ENCODE peak calls at places on chromosomes 1 and 21, in ten cellular contexts. B, W, R, U, S, I, M, T, G and Z are unnamed samples.

GRCh38 chr1:86259390-86259789 is 102.8 kb upstream of the COL24A1 start:
- DNase-seq in B (no peak), W (no peak), R (no peak), U (no peak), S (no peak), I (no peak), M (no peak), T (no peak), G (no peak), Z (no peak)

GRCh38 chr1:156451486-156452184 is 48.9 kb downstream of the MEF2D start:
- DNase-seq in B (no peak), W (no peak), R (no peak), U (no peak), S (no peak), I (no peak), M (no peak), T (no peak), G (no peak), Z (no peak)

GRCh38 chr1:179816196-179816960 is 61.2 kb downstream of the TOR1AIP2 start:
- DNase-seq in B (no peak), W (no peak), R (no peak), U (no peak), S (peak; percentile 97), I (no peak), M (no peak), T (no peak), G (no peak), Z (no peak)

GRCh38 chr1:200916152-200916551 is 21.5 kb downstream of the INAVA start:
- DNase-seq in B (no peak), W (peak; percentile 89), R (no peak), U (no peak), S (no peak), I (no peak), M (no peak), T (no peak), G (no peak), Z (no peak)

GRCh38 chr1:117365350-117366280 is 1.6 kb upstream of the MAN1A2 start:
- DNase-seq in B (no peak), W (no peak), R (no peak), U (no peak), S (peak; percentile 15), I (no peak), M (no peak), T (no peak), G (no peak), Z (peak; percentile 16)

GRCh38 chr1:39754026-39754569 is 15.4 kb downstream of the PPIE start:
- DNase-seq in B (no peak), W (no peak), R (no peak), U (no peak), S (no peak), I (no peak), M (no peak), T (no peak), G (no peak), Z (no peak)

GRCh38 chr1:158035014-158035413 is 41.6 kb downstream of the KIRREL1 start:
- DNase-seq in B (no peak), W (no peak), R (no peak), U (no peak), S (no peak), I (no peak), M (no peak), T (no peak), G (no peak), Z (no peak)

GRCh38 chr1:232891656-232892317 is 58.6 kb upstream of the NTPCR start:
- DNase-seq in B (no peak), W (no peak), R (no peak), U (no peak), S (no peak), I (no peak), M (no peak), T (no peak), G (no peak), Z (peak; percentile 66)

GRCh38 chr1:170967042-170967910 is 31.9 kb downstream of the MROH9 start:
- DNase-seq in B (no peak), W (no peak), R (no peak), U (peak; percentile 23), S (no peak), I (no peak), M (no peak), T (no peak), G (no peak), Z (peak; percentile 63)

GRCh38 chr21:32916522-32917099 is 109.1 kb upstream of the OLIG2 start:
- DNase-seq in B (no peak), W (no peak), R (no peak), U (no peak), S (no peak), I (no peak), M (no peak), T (no peak), G (no peak), Z (no peak)

GRCh38 chr1:99996951-99997350 is 27.2 kb downstream of the SLC35A3 start:
- DNase-seq in B (no peak), W (no peak), R (no peak), U (no peak), S (no peak), I (no peak), M (no peak), T (no peak), G (no peak), Z (no peak)

GRCh38 chr21:17391811-17392340 is 121.0 kb upstream of the CXADR start:
- DNase-seq in B (no peak), W (no peak), R (no peak), U (no peak), S (no peak), I (no peak), M (no peak), T (no peak), G (no peak), Z (no peak)

GRCh38 chr1:21397813-21398188 is 42.1 kb upstream of the NBPF3 start:
- DNase-seq in B (no peak), W (peak; percentile 73), R (no peak), U (no peak), S (no peak), I (no peak), M (no peak), T (no peak), G (peak; percentile 46), Z (no peak)

GRCh38 chr1:55484173-55484572 is 269.0 kb upstream of the USP24 start:
- DNase-seq in B (no peak), W (no peak), R (no peak), U (no peak), S (no peak), I (no peak), M (no peak), T (no peak), G (no peak), Z (no peak)

GRCh38 chr1:76294470-76295194 is 220.1 kb downstream of the ST6GALNAC3 start:
- DNase-seq in B (no peak), W (no peak), R (no peak), U (no peak), S (no peak), I (no peak), M (no peak), T (no peak), G (no peak), Z (no peak)

GRCh38 chr1:70134148-70134547 is 71.2 kb downstream of the LRRC40 start:
- DNase-seq in B (no peak), W (peak; percentile 51), R (no peak), U (peak; percentile 30), S (no peak), I (no peak), M (no peak), T (no peak), G (no peak), Z (no peak)

GRCh38 chr1:153662269-153662668 is 3.8 kb downstream of the SNAPIN start:
- DNase-seq in B (no peak), W (no peak), R (no peak), U (no peak), S (no peak), I (no peak), M (no peak), T (no peak), G (no peak), Z (no peak)
- H3K36me3 ChIP-seq in B (peaks cover 49% of the 10 kb centered on the region), W (peaks cover 65% of the 10 kb centered on the region), R (peaks cover 58% of the 10 kb centered on the region), U (no peaks in the 10 kb centered on the region), S (peaks cover 68% of the 10 kb centered on the region), I (peaks cover 59% of the 10 kb centered on the region), M (peaks cover 70% of the 10 kb centered on the region), T (peaks cover 9% of the 10 kb centered on the region), G (peaks cover 66% of the 10 kb centered on the region), Z (peaks cover 66% of the 10 kb centered on the region)

DNA sequence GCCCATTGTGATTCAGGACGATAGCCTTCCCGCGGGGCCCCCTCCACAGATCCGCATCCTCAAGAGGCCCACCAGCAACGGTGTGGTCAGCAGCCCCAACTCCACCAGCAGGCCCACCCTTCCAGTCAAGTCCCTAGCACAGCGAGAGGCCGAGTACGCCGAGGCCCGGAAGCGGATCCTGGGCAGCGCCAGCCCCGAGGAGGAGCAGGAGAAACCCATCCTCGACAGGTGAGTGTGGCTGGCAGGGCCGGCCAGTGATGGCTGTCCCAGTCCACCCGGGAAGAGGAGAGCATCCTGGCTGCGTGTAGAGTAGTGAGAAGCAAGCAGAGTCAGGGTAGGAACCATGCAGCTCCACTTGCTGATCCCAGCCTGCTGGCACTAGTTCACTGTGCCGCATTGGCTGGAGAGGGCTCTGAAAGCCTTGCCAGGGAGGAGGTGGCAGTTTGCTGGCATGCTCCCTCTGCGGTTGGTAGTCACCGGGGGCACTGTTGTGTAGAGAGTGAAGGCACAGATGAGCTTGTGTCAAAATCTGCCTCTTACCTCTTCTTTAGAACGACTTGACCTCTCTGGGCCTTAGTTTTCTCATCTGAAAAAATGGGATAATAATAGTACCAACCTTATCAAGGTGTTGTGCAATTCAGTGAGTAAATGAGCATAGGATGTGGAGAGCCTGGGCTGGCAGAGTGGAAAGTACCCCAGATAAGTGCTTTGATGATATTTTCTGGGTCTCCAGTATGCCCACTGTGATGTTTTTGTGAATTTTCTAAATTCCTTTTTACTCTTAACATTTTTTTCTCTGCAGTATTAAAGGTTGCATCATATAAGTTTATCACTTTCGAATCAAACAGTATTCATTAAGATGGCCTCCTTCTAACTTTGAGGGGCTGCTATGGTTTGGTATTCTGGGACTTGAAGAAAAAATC is 26.5 kb downstream of the SZRD1 start:
- DNase-seq in B (no peak), W (no peak), R (no peak), U (no peak), S (peak; percentile 56), I (no peak), M (no peak), T (peak; percentile 64), G (no peak), Z (no peak)
- H3K36me3 ChIP-seq in B (peaks cover 15% of the 10 kb centered on the region), W (peaks cover 38% of the 10 kb centered on the region), R (peaks cover 18% of the 10 kb centered on the region), U (no peaks in the 10 kb centered on the region), S (peaks cover 27% of the 10 kb centered on the region), I (peaks cover 39% of the 10 kb centered on the region), M (peaks cover 56% of the 10 kb centered on the region), T (no peaks in the 10 kb centered on the region), G (peaks cover 53% of the 10 kb centered on the region), Z (peaks cover 32% of the 10 kb centered on the region)

DNA sequence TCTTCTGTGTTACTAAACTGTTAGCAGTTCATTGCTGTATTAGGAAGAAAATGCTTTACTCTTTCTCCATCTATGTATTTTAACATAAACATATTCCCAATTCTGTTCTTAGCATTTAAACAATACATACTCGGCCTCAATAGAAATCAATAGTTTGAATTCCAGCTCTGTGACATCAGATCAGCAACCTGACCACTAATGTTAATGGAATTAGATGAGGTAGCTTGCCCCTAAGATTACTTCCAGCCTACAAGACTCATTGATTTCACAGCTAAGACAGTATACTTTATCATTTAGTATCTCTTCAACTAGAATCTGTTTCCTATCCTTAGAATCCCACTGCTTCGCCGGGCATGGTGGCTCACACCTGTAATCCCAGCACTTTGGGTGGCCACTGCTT is 38.9 kb downstream of the EPRS1 start:
- DNase-seq in B (no peak), W (no peak), R (no peak), U (no peak), S (no peak), I (no peak), M (no peak), T (no peak), G (no peak), Z (no peak)
- H3K36me3 ChIP-seq in B (peaks cover 15% of the 10 kb centered on the region), W (peaks cover 69% of the 10 kb centered on the region), R (peaks cover 44% of the 10 kb centered on the region), U (no peaks in the 10 kb centered on the region), S (peaks cover 29% of the 10 kb centered on the region), I (peaks cover 45% of the 10 kb centered on the region), M (peaks cover 96% of the 10 kb centered on the region), T (no peaks in the 10 kb centered on the region), G (peaks cover 96% of the 10 kb centered on the region), Z (peaks cover 44% of the 10 kb centered on the region)

GRCh38 chr1:229464672-229465071 is 30.8 kb upstream of the ACTA1 start:
- DNase-seq in B (no peak), W (no peak), R (no peak), U (no peak), S (no peak), I (no peak), M (no peak), T (no peak), G (no peak), Z (no peak)
- H3K36me3 ChIP-seq in B (peaks cover 23% of the 10 kb centered on the region), W (peaks cover 91% of the 10 kb centered on the region), R (peaks cover 36% of the 10 kb centered on the region), U (no peaks in the 10 kb centered on the region), S (peaks cover 51% of the 10 kb centered on the region), I (peaks cover 65% of the 10 kb centered on the region), M (peaks cover 100% of the 10 kb centered on the region), T (peaks cover 6% of the 10 kb centered on the region), G (peaks cover 97% of the 10 kb centered on the region), Z (peaks cover 77% of the 10 kb centered on the region)